ENCODE peak calls at places on chromosomes 1 and 21, in six cellular contexts. J, C, B, G, N and H are unnamed samples.

GRCh38 chr1:156797212-156797871 is 19.3 kb downstream of the SH2D2A start:
- DNase-seq in N (peak), B (peak), G (no peak), C (no peak), J (peak), H (no peak)

GRCh38 chr1:207909687-207910086 is 1.2 kb downstream of the CD34 start:
- DNase-seq in J (no peak), N (no peak), G (no peak), C (no peak), B (no peak), H (no peak)

GRCh38 chr1:99993468-99993845 is 23.7 kb downstream of the SLC35A3 start:
- DNase-seq in C (no peak), N (no peak), G (no peak), J (no peak), B (no peak), H (no peak)

GRCh38 chr1:111346089-111346885 is 55.6 kb downstream of the CHIA start:
- DNase-seq in C (peak), G (peak), B (peak), N (peak), J (peak), H (peak)

GRCh38 chr1:84152649-84153056 is 8.6 kb downstream of the PRKACB start:
- DNase-seq in B (no peak), N (peak), J (no peak), G (no peak), C (no peak), H (no peak)

GRCh38 chr1:54353959-54354358 is 52.2 kb downstream of the SSBP3 start:
- DNase-seq in B (no peak), G (no peak), N (peak), C (no peak), J (no peak), H (no peak)

GRCh38 chr1:77889240-77889637 is 815 bp downstream of the NEXN start:
- DNase-seq in N (peak), C (no peak), J (peak), B (peak), G (no peak), H (no peak)

GRCh38 chr1:112938188-112938587 is 17.8 kb downstream of the SLC16A1 start:
- DNase-seq in G (no peak), J (peak), N (peak), C (no peak), B (no peak), H (no peak)

GRCh38 chr1:1305300-1306069 is 2.2 kb downstream of the ACAP3 start:
- DNase-seq in C (peak), N (peak), G (peak), B (peak), J (peak), H (peak)

GRCh38 chr1:151156515-151156819 is at the start of gene TNFAIP8L2:
- DNase-seq in B (peak), G (peak), C (no peak), J (no peak), N (peak), H (no peak)

GRCh38 chr1:54547601-54548388 is at the start of gene ACOT11:
- DNase-seq in J (peak), C (peak), G (no peak), B (no peak), N (peak), H (no peak)

GRCh38 chr1:185406006-185406974 is 89.2 kb upstream of the IVNS1ABP start:
- DNase-seq in C (no peak), N (no peak), G (no peak), J (no peak), B (no peak), H (no peak)

GRCh38 chr1:217650674-217651073 is 19.5 kb downstream of the SPATA17 start:
- DNase-seq in B (no peak), G (no peak), J (no peak), N (no peak), C (no peak), H (no peak)

GRCh38 chr1:148160421-148161251 is 8.6 kb upstream of the NBPF11 start:
- DNase-seq in G (peak), B (no peak), C (no peak), N (no peak), J (no peak), H (no peak)

GRCh38 chr1:93676424-93676823 is 5.2 kb downstream of the BCAR3 start:
- DNase-seq in N (no peak), C (peak), B (no peak), G (no peak), J (peak), H (no peak)

GRCh38 chr1:160247053-160247452 is 15.3 kb downstream of the DCAF8 start:
- DNase-seq in B (no peak), C (no peak), N (no peak), J (no peak), G (no peak), H (no peak)

GRCh38 chr1:91751281-91751680 is 134.7 kb downstream of the TGFBR3 start:
- DNase-seq in B (no peak), C (peak), G (no peak), N (peak), J (peak), H (peak)

GRCh38 chr1:166902279-166902678 is 26.2 kb upstream of the TADA1 start:
- DNase-seq in G (no peak), C (no peak), B (peak), J (peak), N (peak), H (peak)

GRCh38 chr1:202825748-202826147 is 15.0 kb downstream of the PCAT6 start:
- DNase-seq in J (no peak), N (no peak), B (peak), G (no peak), C (no peak), H (no peak)

GRCh38 chr1:208209286-208209685 is 34.9 kb downstream of the PLXNA2 start:
- DNase-seq in G (no peak), C (no peak), B (peak), N (no peak), J (no peak), H (no peak)

DNA sequence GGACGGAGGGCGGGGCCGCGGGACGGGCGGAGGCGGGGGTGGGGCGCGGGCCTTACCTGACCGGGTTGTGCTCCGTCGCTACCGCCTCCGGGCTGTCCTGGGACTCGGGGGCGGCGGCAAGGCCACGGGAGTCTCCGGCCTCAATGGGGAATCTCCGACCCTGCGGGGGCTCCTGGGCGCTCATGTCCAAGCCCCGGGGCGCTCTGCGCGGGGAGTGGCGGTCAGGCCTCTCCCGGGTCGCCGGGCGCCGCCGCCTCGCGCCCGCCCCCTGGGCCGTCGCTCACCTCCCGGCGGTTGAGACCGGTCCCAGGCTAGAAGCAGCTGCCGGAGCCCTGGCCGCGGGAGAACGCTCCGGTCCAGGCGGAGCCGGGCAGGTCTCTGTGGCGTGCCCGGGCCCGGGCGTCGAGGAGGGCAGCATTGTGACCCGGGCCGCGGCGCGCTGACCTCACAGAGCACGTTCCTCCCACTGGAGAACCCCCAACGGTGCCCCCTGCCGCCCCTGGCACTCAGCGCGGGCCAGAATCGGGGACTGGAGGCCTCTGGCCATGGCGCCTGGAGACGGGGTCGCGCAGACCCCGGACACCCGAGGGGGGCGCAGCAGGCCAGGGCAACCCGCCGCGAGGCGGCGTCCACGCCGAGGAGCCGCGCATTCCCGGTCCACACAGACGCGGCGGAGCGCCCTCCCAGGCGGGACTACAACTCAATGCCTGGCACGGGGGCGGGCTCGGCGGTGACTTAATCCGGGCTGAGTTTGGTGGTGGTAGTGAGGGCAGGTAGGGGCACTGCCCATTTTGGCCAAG is 411 bp downstream of the FAM229A start:
- DNase-seq in G (peak), B (peak), N (peak), J (peak), C (peak), H (no peak)
- H3K4me3 ChIP-seq in G (peak), B (peak), N (peak), J (peak), C (peak), H (peak)

GRCh38 chr1:235056937-235057336 is 71.7 kb downstream of the TOMM20 start:
- DNase-seq in N (no peak), C (no peak), J (no peak), B (peak), G (no peak), H (no peak)
- TF ChIP-seq CTCF in N (no peak), C (no peak), J (no peak), B (peak), G (no peak), H (peak)

GRCh38 chr1:244837597-244838258 is 2.3 kb downstream of the COX20 start:
- DNase-seq in G (no peak), B (no peak), N (no peak), J (no peak), C (no peak), H (no peak)
- H3K4me3 ChIP-seq in G (no peak), B (no peak), N (no peak), J (peak), C (no peak), H (peak)

GRCh38 chr1:230581446-230582079 is 60.7 kb upstream of the COG2 start:
- DNase-seq in J (no peak), G (no peak), B (no peak), C (no peak), N (no peak), H (no peak)
- TF ChIP-seq CTCF in J (no peak), G (no peak), B (no peak), C (no peak), N (no peak), H (peak)

DNA sequence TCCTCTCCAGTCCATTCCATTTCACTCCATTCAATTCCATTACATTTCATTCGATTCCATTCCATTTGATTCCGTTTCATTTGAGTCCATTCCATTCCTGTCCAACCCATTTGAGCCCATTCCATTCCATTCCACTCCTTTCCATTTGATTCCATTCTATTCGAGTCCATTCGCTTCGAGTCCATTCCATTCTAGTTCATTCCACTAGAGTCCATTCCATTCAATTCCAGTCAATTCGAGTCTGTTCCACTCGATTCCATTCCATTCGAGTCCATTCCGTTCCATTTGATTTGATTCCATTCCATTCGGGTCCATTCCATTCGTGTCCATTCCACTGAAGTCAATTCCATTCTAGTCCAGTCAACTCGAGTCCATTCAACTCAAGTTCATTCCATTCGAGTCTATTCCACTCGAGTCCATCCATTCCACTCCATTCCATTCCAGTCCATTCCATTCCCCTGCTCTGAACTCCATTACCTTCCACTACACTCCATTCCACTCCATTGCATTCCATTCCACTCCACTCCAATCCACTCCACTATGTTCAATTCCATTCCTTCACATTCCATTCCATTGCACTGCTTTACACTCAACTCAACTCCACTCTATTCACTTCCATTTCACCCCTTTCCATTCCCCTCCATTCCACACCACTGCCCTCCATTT is 2569.4 kb upstream of the TPTE start:
- DNase-seq in J (no peak), C (no peak), N (no peak), G (no peak), B (no peak), H (no peak)
- H3K4me3 ChIP-seq in J (no peak), C (no peak), N (no peak), G (no peak), B (no peak), H (no peak)

DNA sequence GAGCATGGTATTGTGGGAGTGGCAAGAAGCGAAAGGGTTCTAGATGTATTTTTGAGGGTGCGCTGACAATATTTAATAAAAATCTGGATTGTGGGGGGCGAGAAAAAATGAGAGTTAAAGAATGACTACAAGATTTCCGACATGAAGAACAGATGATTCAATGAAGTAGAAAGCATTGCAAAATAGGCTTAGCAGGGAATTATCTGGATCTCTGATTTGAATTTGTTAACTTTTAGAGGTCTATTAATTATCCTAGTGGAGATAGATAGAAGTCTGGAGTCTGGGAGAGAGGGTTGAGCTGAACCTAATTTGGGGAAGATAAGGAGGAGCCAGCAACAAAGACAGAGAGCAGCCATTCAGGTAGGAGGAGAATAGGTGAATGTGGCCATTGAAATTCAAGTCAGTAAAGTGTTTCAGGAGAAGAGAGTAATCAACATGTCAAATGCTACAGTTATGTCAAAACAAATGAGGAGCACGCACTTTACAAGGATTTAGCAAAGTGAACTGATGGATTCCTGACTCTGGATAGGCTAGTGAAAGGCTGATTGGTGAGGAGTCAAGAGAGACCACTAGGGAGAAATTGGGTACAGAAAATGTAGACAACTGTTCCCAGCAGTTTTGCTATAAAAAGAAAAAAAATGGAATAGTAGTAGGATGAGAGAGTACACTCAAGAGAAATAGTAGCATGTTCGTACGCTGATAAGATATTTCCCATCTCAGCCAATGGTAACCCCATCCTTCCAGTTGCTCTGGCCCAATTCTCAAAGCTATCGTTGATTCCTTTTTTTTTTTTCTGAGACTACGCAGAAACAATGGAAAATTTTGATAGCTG is 393.2 kb upstream of the CXADR start:
- DNase-seq in N (no peak), G (no peak), C (no peak), B (no peak), J (no peak), H (no peak)
- TF ChIP-seq CTCF in N (no peak), G (no peak), C (no peak), B (no peak), J (no peak), H (no peak)

GRCh38 chr1:8876099-8876496 is 2.4 kb downstream of the ENO1 start:
- DNase-seq in B (no peak), J (no peak), C (no peak), G (no peak), N (no peak), H (no peak)
- H3K4me3 ChIP-seq in B (peak), J (peak), C (no peak), G (no peak), N (no peak), H (peak)